ENCODE peak calls at places on chromosomes 7 and 10, in eight cellular contexts. A is transverse colon, T is esophagus squamous epithelium, X is HCT116, B is endothelial cell of umbilical vein, D is stomach, P is testis, R is heart left ventricle. K is an unnamed sample.
A peak's percentile ranks its signal among the peaks of the same experiment; 100 is the strongest.

GRCh38 chr10:51369903-51370302 is 295.6 kb downstream of the PRKG1 start:
- DNase-seq in A (no peak), T (no peak), X (no peak), B (no peak), D (no peak), P (no peak), R (no peak), K (no peak)

GRCh38 chr7:2928256-2928612 is 84.1 kb upstream of the GNA12 start:
- DNase-seq in A (no peak), T (no peak), X (no peak), B (no peak), D (no peak), P (no peak), R (no peak), K (no peak)

GRCh38 chr10:132637477-132638129 is 100.0 kb downstream of the INPP5A start:
- DNase-seq in A (no peak), T (no peak), X (peak; percentile 7), B (peak; percentile 68), D (no peak), P (no peak), R (peak; percentile 16), K (no peak)

GRCh38 chr10:130747359-130747758 is 564.2 kb downstream of the TCERG1L start:
- DNase-seq in A (no peak), T (no peak), X (no peak), B (no peak), D (no peak), P (no peak), R (no peak), K (no peak)

GRCh38 chr7:4998830-4999768 is 40.1 kb upstream of the MMD2 start:
- DNase-seq in A (no peak), T (no peak), X (no peak), B (no peak), D (no peak), P (no peak), R (no peak), K (no peak)

GRCh38 chr10:6269953-6270867 is 67.5 kb downstream of the PFKFB3 start:
- DNase-seq in A (peak; percentile 59), T (no peak), X (no peak), B (no peak), D (peak; percentile 38), P (no peak), R (no peak), K (peak; percentile 18)

GRCh38 chr10:3776796-3777571 is 8.0 kb downstream of the KLF6 start:
- DNase-seq in A (peak; percentile 72), T (no peak), X (peak; percentile 59), B (peak; percentile 78), D (peak; percentile 71), P (peak; percentile 28), R (peak; percentile 49), K (peak; percentile 79)

GRCh38 chr7:122303522-122303970 is 1.0 kb downstream of the FEZF1 start:
- DNase-seq in A (no peak), T (no peak), X (no peak), B (no peak), D (no peak), P (no peak), R (no peak), K (no peak)

GRCh38 chr10:99914236-99914635 is 95.5 kb downstream of the DNMBP start:
- DNase-seq in A (no peak), T (no peak), X (no peak), B (peak; percentile 25), D (no peak), P (no peak), R (no peak), K (no peak)

GRCh38 chr10:14971867-14972448 is 12.8 kb downstream of the MEIG1 start:
- DNase-seq in A (peak; percentile 38), T (no peak), X (no peak), B (peak; percentile 33), D (peak; percentile 45), P (peak; percentile 39), R (no peak), K (peak; percentile 34)

GRCh38 chr10:11145498-11145855 is 127.8 kb downstream of the CELF2 start:
- DNase-seq in A (peak; percentile 63), T (no peak), X (no peak), B (peak; percentile 44), D (peak; percentile 39), P (no peak), R (peak; percentile 40), K (peak; percentile 15)

DNA sequence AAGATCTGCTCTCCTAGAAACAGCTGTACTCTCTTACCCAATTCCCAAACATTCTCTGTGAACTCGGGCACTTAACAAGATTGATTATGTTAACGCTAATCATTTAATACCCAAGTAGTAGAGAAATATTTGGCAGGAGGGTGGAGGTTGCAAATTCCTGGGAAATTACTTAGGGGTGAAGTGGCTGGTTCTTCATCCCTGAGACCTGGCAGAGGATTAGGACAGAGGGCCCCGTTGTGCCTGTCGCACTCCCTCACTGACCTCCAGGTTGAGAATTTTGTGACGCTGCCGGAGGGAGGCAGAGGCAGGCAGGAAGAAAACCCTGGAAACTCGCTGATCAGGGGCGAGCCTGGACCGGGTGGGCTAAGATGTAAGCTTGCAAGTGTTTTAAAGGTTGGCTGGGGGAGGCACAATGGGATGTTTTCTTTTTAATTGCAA is 182.6 kb downstream of the TCF7L2 start:
- DNase-seq in A (no peak), T (no peak), X (no peak), B (no peak), D (no peak), P (no peak), R (no peak), K (no peak)
- H3K27ac ChIP-seq in A (peak overlapping the region; percentile 61), T (peak overlapping the region; percentile 70), X (no peak overlapping the region), B (no peak overlapping the region), D (peak overlapping the region; percentile 65), P (no peak overlapping the region), R (no peak overlapping the region), K (peak overlapping the region; percentile 61)

GRCh38 chr10:124005091-124005490 is 88.3 kb downstream of the CHST15 start:
- DNase-seq in A (no peak), T (no peak), X (no peak), B (no peak), D (peak; percentile 17), P (no peak), R (no peak), K (peak; percentile 4)

GRCh38 chr10:124002391-124003069 is 90.9 kb downstream of the CHST15 start:
- DNase-seq in A (no peak), T (no peak), X (no peak), B (no peak), D (no peak), P (no peak), R (no peak), K (no peak)

GRCh38 chr10:124004372-124004928 is 88.9 kb downstream of the CHST15 start:
- DNase-seq in A (no peak), T (no peak), X (no peak), B (no peak), D (peak; percentile 23), P (no peak), R (no peak), K (no peak)

GRCh38 chr10:124003070-124003419 is 90.4 kb downstream of the CHST15 start:
- DNase-seq in A (no peak), T (no peak), X (no peak), B (no peak), D (peak; percentile 9), P (no peak), R (no peak), K (peak; percentile 5)

DNA sequence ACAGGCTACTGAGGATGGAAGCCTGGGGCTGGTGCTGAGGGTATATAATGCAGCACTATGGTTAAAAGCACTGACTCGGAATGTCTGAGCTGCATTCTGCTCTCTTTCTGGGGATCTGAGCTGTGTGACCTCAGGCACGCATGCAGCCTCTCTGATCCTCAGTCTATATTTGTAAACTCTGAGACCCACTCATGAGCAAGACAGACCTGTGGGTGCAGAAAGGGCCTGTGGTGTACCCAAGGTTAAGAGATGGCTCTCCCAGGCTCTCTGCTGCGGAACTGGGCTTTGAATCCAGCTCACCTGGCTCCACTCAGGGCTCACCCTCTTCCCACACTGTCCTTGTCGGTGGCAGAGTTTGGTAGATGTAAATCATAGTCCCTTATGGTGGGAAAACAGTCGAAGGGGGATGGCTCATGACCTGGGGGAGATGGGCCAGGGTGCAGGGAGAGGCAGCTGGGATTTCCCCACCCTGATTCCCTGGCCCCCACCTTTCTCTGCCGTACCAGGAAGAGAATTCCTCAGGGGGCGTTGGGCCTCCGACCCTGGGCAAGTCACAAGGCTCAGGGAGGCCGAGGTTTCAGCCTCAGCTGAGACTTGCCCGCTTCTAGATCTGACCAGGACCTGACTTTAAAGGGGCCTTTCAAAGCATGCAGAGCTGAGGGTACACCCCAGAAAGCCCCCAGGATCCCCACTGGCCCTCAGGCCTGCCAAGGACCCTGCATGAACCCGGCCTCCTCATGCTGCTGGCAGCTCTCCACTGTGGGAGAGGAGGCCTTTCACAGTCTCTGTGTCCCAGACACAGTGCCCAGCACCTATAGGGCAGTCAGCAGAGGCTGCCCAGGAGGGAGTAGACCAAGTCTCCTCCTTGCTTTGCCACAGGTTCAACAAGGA is 89.7 kb downstream of the CHST15 start:
- DNase-seq in A (no peak), T (no peak), X (no peak), B (no peak), D (peak; percentile 11), P (no peak), R (no peak), K (no peak)
- TF ChIP-seq POLR2A in A (no peak), T (no peak), X (no peak), B (no peak), D (no peak), P (no peak), R (no peak), K (no peak)

DNA sequence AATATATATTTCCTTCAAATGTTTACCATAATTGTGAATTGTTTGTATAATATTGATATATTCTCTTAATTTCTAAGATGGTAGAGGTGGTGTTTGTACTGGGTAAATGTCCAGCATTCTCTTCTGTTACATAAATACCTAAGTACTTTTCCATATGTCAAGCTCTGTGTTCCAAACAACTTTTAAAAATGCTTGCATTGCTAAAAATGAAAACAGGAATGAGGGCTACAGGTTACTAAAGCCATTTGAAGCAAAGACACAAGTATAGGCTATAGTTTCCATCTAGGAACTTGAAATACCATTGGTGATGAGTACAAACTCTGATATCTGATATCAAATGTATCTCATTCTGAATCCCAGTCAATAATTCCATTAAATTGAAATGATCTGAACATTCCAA is 233.6 kb upstream of the SORCS1 start:
- DNase-seq in A (no peak), T (no peak), X (no peak), B (no peak), D (no peak), P (no peak), R (no peak), K (no peak)
- H3K9me3 ChIP-seq in A (no peaks in the 10 kb centered on the region), T (no peaks in the 10 kb centered on the region), X (peaks cover 42% of the 10 kb centered on the region), B (peaks cover 1% of the 10 kb centered on the region), D (no peaks in the 10 kb centered on the region), P (no peaks in the 10 kb centered on the region), R (no peaks in the 10 kb centered on the region), K (no peaks in the 10 kb centered on the region)

DNA sequence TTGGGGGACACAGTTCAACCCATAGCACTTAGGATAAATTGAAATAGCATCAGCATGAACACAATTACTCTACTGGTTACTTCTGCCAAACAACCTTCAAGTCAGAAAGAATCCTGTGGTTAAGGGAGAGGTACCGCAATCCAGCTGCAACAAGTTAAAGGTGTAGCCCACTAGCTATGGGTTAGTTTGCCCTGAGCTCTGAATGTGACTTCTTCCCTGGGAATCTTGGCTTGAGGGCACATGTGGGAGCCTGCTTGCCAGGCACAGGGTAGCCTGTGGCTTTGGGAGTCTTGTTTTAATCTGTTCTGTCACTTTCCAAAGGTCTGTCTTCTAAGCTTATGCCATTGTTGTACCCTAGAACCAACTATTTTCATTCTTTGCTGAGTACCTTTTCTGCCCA is 8.9 kb upstream of the SGPL1 start:
- DNase-seq in A (no peak), T (no peak), X (no peak), B (no peak), D (no peak), P (no peak), R (no peak), K (no peak)
- H3K27ac ChIP-seq in A (no peak overlapping the region), T (no peak overlapping the region), X (no peak overlapping the region), B (no peak overlapping the region), D (no peak overlapping the region), P (no peak overlapping the region), R (no peak overlapping the region), K (no peak overlapping the region)

K was measured in body of pancreas.